ENCODE peak calls at places on chromosomes 13 and 19, in ten cellular contexts. One of them, this sample, is unnamed. For H3K36me3, the result is how much of the 10 kb centered on the place peaks cover.

GRCh38 chr19:29211562-29212416 is 1.2 kb downstream of the UQCRFS1 start:
- DNase-seq in body of pancreas: no peak
- DNase-seq in thoracic aorta: no peak
- DNase-seq in breast epithelium: no peak
- DNase-seq in esophagus squamous epithelium: no peak
- DNase-seq in ovary: no peak
- DNase-seq in endothelial cell of umbilical vein: no peak
- DNase-seq in cardiac muscle cell: peak
- DNase-seq in mucosa of descending colon: peak
- DNase-seq in uterus: no peak
- DNase-seq in this sample: no peak

GRCh38 chr19:7986321-7987083 is 18.9 kb downstream of the ELAVL1 start:
- DNase-seq in mucosa of descending colon: no peak
- DNase-seq in breast epithelium: no peak
- DNase-seq in uterus: no peak
- DNase-seq in esophagus squamous epithelium: no peak
- DNase-seq in thoracic aorta: no peak
- DNase-seq in ovary: no peak
- DNase-seq in body of pancreas: no peak
- DNase-seq in cardiac muscle cell: no peak
- DNase-seq in endothelial cell of umbilical vein: peak
- DNase-seq in this sample: no peak

GRCh38 chr13:114110091-114110829 is 22.2 kb downstream of the RASA3 start:
- DNase-seq in uterus: peak
- DNase-seq in body of pancreas: no peak
- DNase-seq in ovary: peak
- DNase-seq in mucosa of descending colon: no peak
- DNase-seq in esophagus squamous epithelium: no peak
- DNase-seq in endothelial cell of umbilical vein: peak
- DNase-seq in thoracic aorta: no peak
- DNase-seq in breast epithelium: peak
- DNase-seq in cardiac muscle cell: no peak
- DNase-seq in this sample: peak

GRCh38 chr19:29501816-29502580 is 23.8 kb upstream of the VSTM2B start:
- DNase-seq in mucosa of descending colon: no peak
- DNase-seq in esophagus squamous epithelium: no peak
- DNase-seq in breast epithelium: no peak
- DNase-seq in ovary: no peak
- DNase-seq in thoracic aorta: no peak
- DNase-seq in cardiac muscle cell: no peak
- DNase-seq in body of pancreas: no peak
- DNase-seq in endothelial cell of umbilical vein: no peak
- DNase-seq in uterus: no peak
- DNase-seq in this sample: no peak

GRCh38 chr13:109494955-109495354 is 291.4 kb downstream of the IRS2 start:
- DNase-seq in body of pancreas: no peak
- DNase-seq in cardiac muscle cell: no peak
- DNase-seq in mucosa of descending colon: no peak
- DNase-seq in thoracic aorta: no peak
- DNase-seq in uterus: no peak
- DNase-seq in esophagus squamous epithelium: no peak
- DNase-seq in ovary: no peak
- DNase-seq in endothelial cell of umbilical vein: no peak
- DNase-seq in breast epithelium: no peak
- DNase-seq in this sample: no peak

GRCh38 chr13:101916758-101917474 is 464.4 kb downstream of the ITGBL1 start:
- DNase-seq in mucosa of descending colon: no peak
- DNase-seq in uterus: no peak
- DNase-seq in body of pancreas: no peak
- DNase-seq in ovary: no peak
- DNase-seq in esophagus squamous epithelium: no peak
- DNase-seq in thoracic aorta: no peak
- DNase-seq in cardiac muscle cell: peak
- DNase-seq in breast epithelium: no peak
- DNase-seq in endothelial cell of umbilical vein: no peak
- DNase-seq in this sample: no peak

GRCh38 chr13:110467516-110467915 is 94.0 kb downstream of the RAB20 start:
- DNase-seq in cardiac muscle cell: no peak
- DNase-seq in breast epithelium: no peak
- DNase-seq in esophagus squamous epithelium: no peak
- DNase-seq in ovary: no peak
- DNase-seq in uterus: no peak
- DNase-seq in endothelial cell of umbilical vein: no peak
- DNase-seq in thoracic aorta: no peak
- DNase-seq in body of pancreas: no peak
- DNase-seq in mucosa of descending colon: no peak
- DNase-seq in this sample: no peak

GRCh38 chr13:113965383-113965874 is 8.4 kb downstream of the C13orf46 start:
- DNase-seq in body of pancreas: no peak
- DNase-seq in cardiac muscle cell: no peak
- DNase-seq in breast epithelium: no peak
- DNase-seq in mucosa of descending colon: no peak
- DNase-seq in ovary: no peak
- DNase-seq in uterus: no peak
- DNase-seq in thoracic aorta: no peak
- DNase-seq in esophagus squamous epithelium: no peak
- DNase-seq in endothelial cell of umbilical vein: no peak
- DNase-seq in this sample: no peak

GRCh38 chr13:113061796-113062425 is 43.7 kb upstream of the F7 start:
- DNase-seq in thoracic aorta: no peak
- DNase-seq in body of pancreas: no peak
- DNase-seq in mucosa of descending colon: no peak
- DNase-seq in esophagus squamous epithelium: no peak
- DNase-seq in ovary: no peak
- DNase-seq in endothelial cell of umbilical vein: no peak
- DNase-seq in uterus: no peak
- DNase-seq in cardiac muscle cell: no peak
- DNase-seq in breast epithelium: no peak
- DNase-seq in this sample: no peak

GRCh38 chr13:103195762-103196161 is 129.5 kb upstream of the SLC10A2 start:
- DNase-seq in body of pancreas: no peak
- DNase-seq in mucosa of descending colon: no peak
- DNase-seq in cardiac muscle cell: no peak
- DNase-seq in ovary: no peak
- DNase-seq in thoracic aorta: no peak
- DNase-seq in esophagus squamous epithelium: no peak
- DNase-seq in uterus: no peak
- DNase-seq in breast epithelium: no peak
- DNase-seq in endothelial cell of umbilical vein: no peak
- DNase-seq in this sample: no peak

GRCh38 chr13:66635526-66635925 is 594.6 kb downstream of the PCDH9 start:
- DNase-seq in thoracic aorta: no peak
- DNase-seq in uterus: no peak
- DNase-seq in ovary: no peak
- DNase-seq in breast epithelium: no peak
- DNase-seq in esophagus squamous epithelium: no peak
- DNase-seq in cardiac muscle cell: no peak
- DNase-seq in endothelial cell of umbilical vein: peak
- DNase-seq in body of pancreas: no peak
- DNase-seq in mucosa of descending colon: no peak
- DNase-seq in this sample: no peak

GRCh38 chr19:8396563-8397203 is 6.5 kb downstream of the RAB11B start:
- DNase-seq in esophagus squamous epithelium: no peak
- DNase-seq in uterus: peak
- DNase-seq in cardiac muscle cell: peak
- DNase-seq in ovary: peak
- DNase-seq in endothelial cell of umbilical vein: peak
- DNase-seq in breast epithelium: peak
- DNase-seq in mucosa of descending colon: peak
- DNase-seq in thoracic aorta: no peak
- DNase-seq in body of pancreas: peak
- DNase-seq in this sample: peak

GRCh38 chr19:4059931-4060620 is 6.6 kb downstream of the ZBTB7A start:
- DNase-seq in uterus: peak
- DNase-seq in body of pancreas: peak
- DNase-seq in esophagus squamous epithelium: no peak
- DNase-seq in mucosa of descending colon: peak
- DNase-seq in cardiac muscle cell: no peak
- DNase-seq in thoracic aorta: no peak
- DNase-seq in ovary: peak
- DNase-seq in breast epithelium: no peak
- DNase-seq in endothelial cell of umbilical vein: no peak
- DNase-seq in this sample: peak

GRCh38 chr19:42081584-42082258 is 5.8 kb downstream of the ZNF574 start:
- DNase-seq in ovary: no peak
- DNase-seq in endothelial cell of umbilical vein: peak
- DNase-seq in uterus: no peak
- DNase-seq in mucosa of descending colon: peak
- DNase-seq in body of pancreas: no peak
- DNase-seq in breast epithelium: no peak
- DNase-seq in esophagus squamous epithelium: no peak
- DNase-seq in thoracic aorta: no peak
- DNase-seq in cardiac muscle cell: no peak
- DNase-seq in this sample: no peak

GRCh38 chr13:98495627-98496238 is 81.2 kb downstream of the STK24 start:
- DNase-seq in uterus: no peak
- DNase-seq in thoracic aorta: no peak
- DNase-seq in ovary: no peak
- DNase-seq in cardiac muscle cell: no peak
- DNase-seq in breast epithelium: no peak
- DNase-seq in esophagus squamous epithelium: no peak
- DNase-seq in endothelial cell of umbilical vein: no peak
- DNase-seq in body of pancreas: no peak
- DNase-seq in mucosa of descending colon: no peak
- DNase-seq in this sample: no peak

GRCh38 chr13:49927755-49928154 is 8.4 kb downstream of the SPRYD7 start:
- DNase-seq in endothelial cell of umbilical vein: no peak
- DNase-seq in breast epithelium: no peak
- DNase-seq in mucosa of descending colon: no peak
- DNase-seq in esophagus squamous epithelium: no peak
- DNase-seq in thoracic aorta: no peak
- DNase-seq in body of pancreas: no peak
- DNase-seq in ovary: no peak
- DNase-seq in uterus: no peak
- DNase-seq in cardiac muscle cell: no peak
- DNase-seq in this sample: no peak

GRCh38 chr19:49339364-49340068 is 4.3 kb downstream of the CD37 start:
- DNase-seq in mucosa of descending colon: peak
- DNase-seq in esophagus squamous epithelium: no peak
- DNase-seq in cardiac muscle cell: peak
- DNase-seq in breast epithelium: peak
- DNase-seq in thoracic aorta: peak
- DNase-seq in uterus: peak
- DNase-seq in ovary: peak
- DNase-seq in body of pancreas: peak
- DNase-seq in endothelial cell of umbilical vein: peak
- DNase-seq in this sample: peak
- H3K4me3 ChIP-seq in mucosa of descending colon: no peak
- H3K4me3 ChIP-seq in esophagus squamous epithelium: peak
- H3K4me3 ChIP-seq in cardiac muscle cell: peak
- H3K4me3 ChIP-seq in breast epithelium: peak
- H3K4me3 ChIP-seq in thoracic aorta: peak
- H3K4me3 ChIP-seq in uterus: peak
- H3K4me3 ChIP-seq in ovary: peak
- H3K4me3 ChIP-seq in body of pancreas: no peak
- H3K4me3 ChIP-seq in endothelial cell of umbilical vein: no peak
- H3K4me3 ChIP-seq in this sample: peak

GRCh38 chr13:99980201-99981114 is 1.1 kb upstream of the ZIC2 start:
- DNase-seq in thoracic aorta: no peak
- DNase-seq in endothelial cell of umbilical vein: peak
- DNase-seq in uterus: peak
- DNase-seq in mucosa of descending colon: peak
- DNase-seq in breast epithelium: no peak
- DNase-seq in ovary: peak
- DNase-seq in cardiac muscle cell: peak
- DNase-seq in esophagus squamous epithelium: no peak
- DNase-seq in body of pancreas: peak
- DNase-seq in this sample: peak
- TF ChIP-seq CTCF in thoracic aorta: no peak
- TF ChIP-seq CTCF in endothelial cell of umbilical vein: no peak
- TF ChIP-seq CTCF in uterus: no peak
- TF ChIP-seq CTCF in mucosa of descending colon: no peak
- TF ChIP-seq CTCF in breast epithelium: no peak
- TF ChIP-seq CTCF in ovary: no peak
- TF ChIP-seq CTCF in cardiac muscle cell: no peak
- TF ChIP-seq CTCF in esophagus squamous epithelium: no peak
- TF ChIP-seq CTCF in body of pancreas: no peak
- TF ChIP-seq CTCF in this sample: peak

DNA sequence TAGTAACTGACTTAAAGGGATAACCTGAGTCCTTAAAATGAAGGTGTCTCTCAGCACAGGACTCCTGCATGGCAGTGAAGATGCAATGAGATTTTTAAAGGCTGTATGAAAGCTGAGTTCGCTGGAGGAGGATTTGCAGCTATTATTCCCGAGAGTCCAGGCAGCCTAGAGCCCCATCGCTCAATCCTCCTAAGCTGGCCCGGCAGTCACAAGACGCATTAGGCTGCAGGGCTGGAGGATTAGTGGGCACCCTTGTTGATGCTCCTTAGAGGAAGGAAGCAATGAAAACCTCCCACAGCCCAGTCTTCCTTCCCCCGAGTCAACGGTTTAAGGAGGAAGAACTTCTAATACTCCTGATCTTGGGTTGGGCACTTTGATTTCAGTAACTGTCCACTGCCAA is 239.5 kb downstream of the EFNB2 start:
- DNase-seq in breast epithelium: no peak
- DNase-seq in cardiac muscle cell: no peak
- DNase-seq in uterus: no peak
- DNase-seq in endothelial cell of umbilical vein: no peak
- DNase-seq in thoracic aorta: no peak
- DNase-seq in mucosa of descending colon: no peak
- DNase-seq in body of pancreas: no peak
- DNase-seq in ovary: no peak
- DNase-seq in esophagus squamous epithelium: no peak
- DNase-seq in this sample: no peak
- H3K36me3 ChIP-seq in breast epithelium: under half
- H3K36me3 ChIP-seq in cardiac muscle cell: under half
- H3K36me3 ChIP-seq in uterus: under half
- H3K36me3 ChIP-seq in endothelial cell of umbilical vein: under half
- H3K36me3 ChIP-seq in thoracic aorta: under half
- H3K36me3 ChIP-seq in mucosa of descending colon: under half
- H3K36me3 ChIP-seq in body of pancreas: under half
- H3K36me3 ChIP-seq in ovary: under half
- H3K36me3 ChIP-seq in esophagus squamous epithelium: under half
- H3K36me3 ChIP-seq in this sample: under half

DNA sequence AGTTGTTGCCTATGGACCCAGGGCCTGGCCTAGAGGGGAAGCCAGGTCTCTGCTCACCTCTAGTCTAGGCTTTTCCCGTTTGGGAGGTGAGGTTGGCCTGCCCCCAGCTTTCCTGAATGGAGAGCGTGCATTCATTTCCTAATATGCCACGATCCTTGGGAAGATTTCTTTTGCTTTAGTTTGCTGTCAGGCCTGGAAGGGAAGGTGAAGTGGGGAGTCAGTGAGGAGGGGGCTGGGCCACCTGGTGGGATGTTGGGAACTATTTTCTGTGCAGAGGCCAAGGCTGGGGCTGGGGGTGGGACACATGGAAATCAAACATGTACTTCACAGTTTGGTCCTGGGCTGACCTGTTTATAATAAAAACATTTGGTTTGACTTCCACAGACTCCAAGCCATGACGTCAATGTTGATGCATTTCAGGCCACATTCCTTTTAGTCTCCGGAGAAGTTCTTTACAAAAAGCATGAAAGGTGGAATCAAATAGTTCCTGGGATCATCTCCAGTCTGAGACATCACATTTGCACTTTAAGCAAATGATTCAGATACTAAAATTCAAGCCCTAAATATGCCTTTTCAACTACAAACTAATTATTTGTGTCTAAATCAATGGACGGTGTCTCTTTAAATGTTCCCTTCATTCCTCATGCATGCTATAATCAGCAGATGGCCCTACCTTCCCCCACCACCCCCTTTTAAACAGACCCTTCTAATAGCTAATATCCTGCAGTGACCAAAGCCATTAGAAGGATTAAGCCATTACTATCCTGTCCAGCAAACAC is 41.5 kb upstream of the MEDAG start:
- DNase-seq in uterus: peak
- DNase-seq in ovary: peak
- DNase-seq in thoracic aorta: no peak
- DNase-seq in esophagus squamous epithelium: no peak
- DNase-seq in endothelial cell of umbilical vein: peak
- DNase-seq in cardiac muscle cell: no peak
- DNase-seq in mucosa of descending colon: no peak
- DNase-seq in body of pancreas: no peak
- DNase-seq in breast epithelium: no peak
- DNase-seq in this sample: no peak
- H3K4me3 ChIP-seq in uterus: no peak
- H3K4me3 ChIP-seq in ovary: no peak
- H3K4me3 ChIP-seq in thoracic aorta: peak
- H3K4me3 ChIP-seq in esophagus squamous epithelium: no peak
- H3K4me3 ChIP-seq in endothelial cell of umbilical vein: no peak
- H3K4me3 ChIP-seq in cardiac muscle cell: no peak
- H3K4me3 ChIP-seq in mucosa of descending colon: no peak
- H3K4me3 ChIP-seq in body of pancreas: no peak
- H3K4me3 ChIP-seq in breast epithelium: no peak
- H3K4me3 ChIP-seq in this sample: no peak

This sample was measured in GM06990.